ENCODE peak calls at places on chromosomes 7 and 10, in seven cellular contexts. G is SJSA1, L is MCF 10A, I is H54, K is GM03348, F is G401, M is neural crest cell. E is an unnamed sample.

GRCh38 chr10:101075775-101076174 is 14.0 kb downstream of the KAZALD1 start:
- DNase-seq in G (no peak), L (no peak), I (no peak), K (no peak), F (no peak), M (no peak), E (no peak)

GRCh38 chr10:58175990-58176910 is 91.4 kb downstream of the IPMK start:
- DNase-seq in G (no peak), L (peak; percentile 52), I (no peak), K (peak; percentile 12), F (no peak), M (no peak), E (peak; percentile 39)

GRCh38 chr10:132798403-132798802 is 12.5 kb upstream of the NKX6-2 start:
- DNase-seq in G (no peak), L (no peak), I (no peak), K (no peak), F (no peak), M (no peak), E (no peak)

GRCh38 chr10:119657725-119658124 is 6.5 kb downstream of the BAG3 start:
- DNase-seq in G (no peak), L (no peak), I (no peak), K (no peak), F (peak; percentile 77), M (no peak), E (no peak)

GRCh38 chr10:50279489-50279888 is 28.2 kb upstream of the ASAH2 start:
- DNase-seq in G (no peak), L (peak; percentile 54), I (peak; percentile 35), K (no peak), F (no peak), M (no peak), E (peak; percentile 25)

GRCh38 chr10:28690545-28690944 is 13.2 kb downstream of the BAMBI start:
- DNase-seq in G (no peak), L (no peak), I (no peak), K (no peak), F (no peak), M (no peak), E (no peak)

GRCh38 chr10:132431537-132432175 is 34.7 kb downstream of the PWWP2B start:
- DNase-seq in G (no peak), L (no peak), I (no peak), K (no peak), F (no peak), M (no peak), E (no peak)

GRCh38 chr7:34869016-34869415 is 168.3 kb downstream of the DPY19L1 start:
- DNase-seq in G (no peak), L (no peak), I (no peak), K (no peak), F (no peak), M (no peak), E (no peak)

GRCh38 chr7:134920026-134920758 is 66.1 kb upstream of the AGBL3 start:
- DNase-seq in G (peak; percentile 93), L (peak; percentile 60), I (no peak), K (peak; percentile 46), F (no peak), M (no peak), E (no peak)

GRCh38 chr7:92824450-92824849 is 11.9 kb downstream of the CDK6 start:
- DNase-seq in G (no peak), L (no peak), I (no peak), K (no peak), F (no peak), M (no peak), E (no peak)

GRCh38 chr7:16742547-16742946 is 11.0 kb upstream of the TSPAN13 start:
- DNase-seq in G (no peak), L (no peak), I (no peak), K (no peak), F (no peak), M (no peak), E (no peak)

GRCh38 chr10:78974409-78975317 is 94.1 kb upstream of the ZMIZ1 start:
- DNase-seq in G (peak; percentile 88), L (peak; percentile 88), I (peak; percentile 91), K (peak; percentile 85), F (peak; percentile 60), M (peak; percentile 32), E (peak; percentile 71)

GRCh38 chr7:151863386-151864079 is 13.4 kb downstream of the PRKAG2 start:
- DNase-seq in G (no peak), L (peak; percentile 36), I (no peak), K (no peak), F (no peak), M (no peak), E (peak; percentile 31)